ENCODE peak calls at places on chromosomes 5 and 9, in seven cellular contexts. D, S, Y, L, W, V and N are unnamed samples.

GRCh38 chr5:100900142-100900795 is 2.8 kb downstream of the ST8SIA4 start:
- DNase-seq in D (peak), S (peak), Y (peak), L (peak), W (no peak), V (no peak), N (peak)

GRCh38 chr5:173984218-173984617 is 4.8 kb upstream of the C5orf47 start:
- DNase-seq in D (no peak), S (no peak), Y (no peak), L (peak), W (no peak), V (no peak), N (peak)

GRCh38 chr5:59198365-59198764 is 615.5 kb downstream of the RAB3C start:
- DNase-seq in D (no peak), S (no peak), Y (no peak), L (no peak), W (no peak), V (no peak), N (no peak)

GRCh38 chr9:119829748-119830147 is 460.5 kb upstream of the BRINP1 start:
- DNase-seq in D (no peak), S (no peak), Y (no peak), L (peak), W (no peak), V (no peak), N (no peak)

GRCh38 chr5:172801184-172801671 is 30.2 kb upstream of the DUSP1 start:
- DNase-seq in D (no peak), S (no peak), Y (peak), L (peak), W (peak), V (peak), N (peak)

GRCh38 chr9:80197661-80198060 is 625.9 kb downstream of the TLE4 start:
- DNase-seq in D (no peak), S (no peak), Y (no peak), L (peak), W (peak), V (no peak), N (no peak)

GRCh38 chr9:14218253-14218652 is 95.7 kb downstream of the NFIB start:
- DNase-seq in D (no peak), S (no peak), Y (no peak), L (no peak), W (no peak), V (no peak), N (no peak)

GRCh38 chr5:64229163-64229774 is 63.6 kb downstream of the RNF180 start:
- DNase-seq in D (no peak), S (peak), Y (peak), L (peak), W (no peak), V (no peak), N (peak)

GRCh38 chr9:95104088-95104960 is 213.2 kb downstream of the FANCC start:
- DNase-seq in D (no peak), S (no peak), Y (no peak), L (no peak), W (no peak), V (no peak), N (peak)

GRCh38 chr5:38777111-38777510 is 68.7 kb upstream of the OSMR start:
- DNase-seq in D (no peak), S (no peak), Y (no peak), L (no peak), W (no peak), V (no peak), N (no peak)

GRCh38 chr9:126474786-126475485 is 138.8 kb upstream of the LMX1B start:
- DNase-seq in D (no peak), S (no peak), Y (peak), L (peak), W (no peak), V (peak), N (peak)

GRCh38 chr9:135252980-135253304 is 165.5 kb downstream of the OLFM1 start:
- DNase-seq in D (peak), S (no peak), Y (no peak), L (no peak), W (no peak), V (no peak), N (no peak)

GRCh38 chr5:168086736-168087135 is 204.7 kb upstream of the WWC1 start:
- DNase-seq in D (no peak), S (no peak), Y (no peak), L (no peak), W (no peak), V (no peak), N (no peak)

GRCh38 chr5:173180331-173180730 is 36.0 kb downstream of the BNIP1 start:
- DNase-seq in D (no peak), S (no peak), Y (peak), L (no peak), W (no peak), V (no peak), N (no peak)

GRCh38 chr9:136594492-136594891 is 48.6 kb upstream of the NOTCH1 start:
- DNase-seq in D (peak), S (no peak), Y (no peak), L (no peak), W (no peak), V (no peak), N (no peak)

GRCh38 chr5:181245427-181246275 is 1.9 kb upstream of the RACK1 start:
- DNase-seq in D (no peak), S (no peak), Y (no peak), L (peak), W (no peak), V (no peak), N (no peak)

GRCh38 chr5:84393969-84394368 is 9.3 kb upstream of the EDIL3 start:
- DNase-seq in D (peak), S (no peak), Y (peak), L (peak), W (no peak), V (peak), N (no peak)

GRCh38 chr5:1415059-1415425 is 30.2 kb downstream of the SLC6A3 start:
- DNase-seq in D (peak), S (no peak), Y (no peak), L (no peak), W (no peak), V (no peak), N (no peak)

GRCh38 chr9:16032799-16033198 is 480.0 kb downstream of the CCDC171 start:
- DNase-seq in D (no peak), S (no peak), Y (no peak), L (no peak), W (no peak), V (no peak), N (peak)

GRCh38 chr5:80964491-80964890 is 4.3 kb downstream of the RASGRF2 start:
- DNase-seq in D (no peak), S (no peak), Y (no peak), L (no peak), W (no peak), V (no peak), N (peak)

GRCh38 chr5:13664377-13664776 is 280.1 kb downstream of the DNAH5 start:
- DNase-seq in D (no peak), S (no peak), Y (peak), L (peak), W (peak), V (peak), N (peak)

DNA sequence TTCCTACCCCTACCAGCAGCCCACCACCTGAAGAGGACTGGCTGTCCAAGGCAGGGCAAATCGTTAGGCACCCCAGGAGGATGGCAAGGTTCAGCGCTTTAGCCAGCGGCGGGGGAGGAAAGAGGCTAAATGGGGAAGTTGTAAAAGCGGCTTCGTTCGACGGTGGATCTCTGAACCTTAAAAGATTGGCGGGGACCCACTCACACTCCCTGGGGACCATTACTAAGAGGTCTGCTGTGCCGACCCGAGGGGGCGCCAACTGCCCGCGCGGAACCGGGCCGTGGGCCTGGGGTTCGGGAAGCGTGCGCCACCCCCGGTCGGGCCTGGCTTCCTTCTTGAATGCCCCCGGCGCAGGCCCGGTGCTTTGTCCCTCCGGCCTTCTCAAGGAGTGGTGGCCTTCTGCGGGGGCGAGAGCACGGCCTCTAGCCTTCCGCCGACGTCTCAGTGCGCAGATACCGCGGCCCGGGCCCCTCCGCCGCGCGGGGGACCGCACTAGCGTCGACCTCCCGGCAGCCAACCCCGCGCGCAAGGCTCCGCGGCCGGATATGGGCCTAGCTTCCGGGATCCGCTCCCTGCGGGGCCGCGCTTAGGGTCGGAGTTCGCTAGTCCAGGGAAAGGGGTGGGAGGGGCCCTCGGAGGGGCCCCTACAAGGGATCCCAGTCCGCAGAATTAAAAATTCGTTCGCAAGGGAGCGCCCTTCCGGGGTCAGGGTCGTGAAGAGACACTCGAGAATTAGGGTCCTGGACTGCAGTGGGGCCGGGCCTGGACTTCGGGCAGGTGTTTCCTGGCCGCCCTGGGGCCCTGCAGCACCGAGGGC is 10.5 kb downstream of the NR2F1-AS1 start:
- DNase-seq in D (peak), S (no peak), Y (no peak), L (no peak), W (no peak), V (no peak), N (no peak)
- H3K4me3 ChIP-seq in D (no peak), S (no peak), Y (no peak), L (no peak), W (no peak), V (no peak), N (no peak)

DNA sequence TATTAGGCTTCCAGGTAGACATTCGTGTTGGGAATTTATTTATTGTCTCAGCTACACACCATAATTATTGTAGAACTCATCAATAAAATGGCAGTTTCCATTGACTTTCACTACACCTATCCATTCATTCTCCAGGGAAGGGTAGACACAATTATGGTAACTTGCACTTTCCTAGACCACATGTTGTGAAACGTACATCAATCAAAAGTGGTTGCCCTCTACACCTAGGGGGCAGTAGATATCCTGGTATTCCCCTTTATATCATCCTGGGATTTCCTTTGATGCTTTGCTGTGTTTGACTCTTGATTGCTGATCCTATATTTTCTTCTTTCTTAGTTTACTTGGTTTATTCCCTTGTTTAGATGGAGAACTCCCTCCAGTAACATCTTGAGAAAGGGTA is 47.9 kb downstream of the ADGRV1 start:
- DNase-seq in D (no peak), S (no peak), Y (no peak), L (peak), W (no peak), V (no peak), N (no peak)
- TF ChIP-seq CTCF in D (no peak), S (peak), Y (peak), L (peak), W (peak), V (peak), N (no peak)

DNA sequence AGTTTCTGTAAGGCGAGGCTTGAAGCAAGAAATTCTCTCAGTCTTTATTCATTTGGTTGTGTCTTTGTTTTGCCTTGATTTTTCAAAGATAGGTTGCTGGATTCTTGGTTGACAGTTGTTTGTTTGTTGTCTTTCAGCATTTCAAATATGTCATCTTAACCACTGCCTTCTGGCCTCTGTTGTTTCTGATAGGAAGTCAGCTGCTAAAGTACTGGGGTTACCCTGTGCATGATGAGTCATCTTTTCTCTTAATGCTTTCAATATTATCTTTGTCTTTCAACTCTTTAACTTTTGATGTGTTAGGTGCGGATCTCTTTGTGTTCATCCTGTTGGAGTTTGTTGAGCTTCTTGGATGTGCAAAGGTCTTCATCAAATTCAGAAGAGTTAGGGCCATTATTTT is 1571.3 kb downstream of the MAT2B start:
- DNase-seq in D (no peak), S (peak), Y (no peak), L (no peak), W (no peak), V (no peak), N (no peak)
- H3K4me3 ChIP-seq in D (no peak), S (no peak), Y (no peak), L (no peak), W (no peak), V (no peak), N (no peak)

GRCh38 chr9:105686936-105687335 is 7.4 kb upstream of the TMEM38B start:
- DNase-seq in D (no peak), S (no peak), Y (no peak), L (no peak), W (no peak), V (no peak), N (no peak)

GRCh38 chr9:105693435-105694275 is 686 bp upstream of the TMEM38B start:
- DNase-seq in D (no peak), S (peak), Y (no peak), L (peak), W (no peak), V (no peak), N (no peak)

GRCh38 chr9:105694848-105695581 is 674 bp downstream of the TMEM38B start:
- DNase-seq in D (peak), S (peak), Y (peak), L (peak), W (no peak), V (no peak), N (peak)

GRCh38 chr9:105694320-105694847 is at the start of gene TMEM38B:
- DNase-seq in D (peak), S (peak), Y (peak), L (peak), W (no peak), V (no peak), N (peak)

GRCh38 chr9:105690742-105691141 is 3.6 kb upstream of the TMEM38B start:
- DNase-seq in D (no peak), S (no peak), Y (peak), L (peak), W (no peak), V (no peak), N (peak)
- TF ChIP-seq CTCF in D (peak), S (peak), Y (peak), L (peak), W (peak), V (peak), N (peak)

GRCh38 chr9:109437286-109437685 is 60.8 kb downstream of the PTPN3 start:
- DNase-seq in D (no peak), S (no peak), Y (no peak), L (no peak), W (no peak), V (no peak), N (no peak)
- H3K4me3 ChIP-seq in D (no peak), S (no peak), Y (no peak), L (no peak), W (no peak), V (no peak), N (no peak)

GRCh38 chr9:124293712-124294504 is 36.2 kb downstream of the NEK6 start:
- DNase-seq in D (no peak), S (no peak), Y (no peak), L (peak), W (no peak), V (no peak), N (peak)
- TF ChIP-seq CTCF in D (no peak), S (no peak), Y (peak), L (no peak), W (no peak), V (no peak), N (no peak)